ENCODE peak calls at places on chromosomes 7 and 10, in seven cellular contexts. X, T, D, U, R, Z and W are unnamed samples.

GRCh38 chr7:150962743-150963399 is 15.2 kb downstream of the KCNH2 start:
- DNase-seq in X (peak), T (peak), D (no peak), U (no peak), R (no peak), Z (no peak), W (no peak)

GRCh38 chr7:137996871-137997270 is 5.0 kb downstream of the CREB3L2 start:
- DNase-seq in X (no peak), T (no peak), D (no peak), U (no peak), R (no peak), Z (no peak), W (no peak)

GRCh38 chr10:84139126-84140035 is at the start of gene GHITM:
- DNase-seq in X (peak), T (peak), D (peak), U (peak), R (peak), Z (peak), W (peak)

GRCh38 chr10:5873515-5873995 is 16.1 kb downstream of the ANKRD16 start:
- DNase-seq in X (peak), T (peak), D (peak), U (no peak), R (peak), Z (peak), W (peak)

GRCh38 chr7:43669286-43670081 is 59.8 kb downstream of the COA1 start:
- DNase-seq in X (peak), T (peak), D (peak), U (no peak), R (no peak), Z (no peak), W (no peak)

GRCh38 chr10:43201545-43202131 is 63.4 kb downstream of the CSGALNACT2 start:
- DNase-seq in X (peak), T (no peak), D (no peak), U (no peak), R (no peak), Z (no peak), W (no peak)

GRCh38 chr10:17219024-17219423 is 9.0 kb upstream of the VIM start:
- DNase-seq in X (no peak), T (no peak), D (no peak), U (no peak), R (no peak), Z (no peak), W (no peak)

GRCh38 chr7:44213206-44213871 is 12.6 kb downstream of the YKT6 start:
- DNase-seq in X (no peak), T (no peak), D (no peak), U (no peak), R (no peak), Z (no peak), W (no peak)

GRCh38 chr10:29687411-29688160 is 52.8 kb upstream of the SVIL start:
- DNase-seq in X (no peak), T (no peak), D (no peak), U (no peak), R (no peak), Z (no peak), W (no peak)

GRCh38 chr10:90204956-90205695 is 503.7 kb downstream of the KIF20B start:
- DNase-seq in X (no peak), T (no peak), D (no peak), U (no peak), R (no peak), Z (no peak), W (no peak)

GRCh38 chr7:2185715-2186114 is 47.0 kb downstream of the MAD1L1 start:
- DNase-seq in X (no peak), T (no peak), D (no peak), U (no peak), R (no peak), Z (no peak), W (no peak)

GRCh38 chr7:36128448-36129047 is 24.5 kb upstream of the EEPD1 start:
- DNase-seq in X (peak), T (no peak), D (peak), U (peak), R (peak), Z (peak), W (peak)

GRCh38 chr10:43640603-43641002 is 8.1 kb downstream of the ZNF32 start:
- DNase-seq in X (no peak), T (no peak), D (no peak), U (no peak), R (no peak), Z (no peak), W (no peak)

GRCh38 chr7:5549096-5549896 is 125.7 kb upstream of the TNRC18 start:
- DNase-seq in X (peak), T (no peak), D (peak), U (no peak), R (peak), Z (no peak), W (no peak)

GRCh38 chr10:484441-484924 is 205.0 kb downstream of the DIP2C start:
- DNase-seq in X (peak), T (no peak), D (no peak), U (no peak), R (no peak), Z (no peak), W (peak)

GRCh38 chr7:117076426-117076943 is 123.2 kb downstream of the ST7 start:
- DNase-seq in X (no peak), T (no peak), D (no peak), U (no peak), R (no peak), Z (no peak), W (no peak)

GRCh38 chr7:44320141-44320540 is 5.3 kb downstream of the CAMK2B start:
- DNase-seq in X (no peak), T (no peak), D (no peak), U (no peak), R (no peak), Z (no peak), W (no peak)

GRCh38 chr7:141416691-141417268 is 134.4 kb upstream of the AGK start:
- DNase-seq in X (no peak), T (no peak), D (no peak), U (no peak), R (no peak), Z (peak), W (peak)

GRCh38 chr7:23020742-23021401 is 6.9 kb upstream of the HYCC1 start:
- DNase-seq in X (no peak), T (no peak), D (no peak), U (no peak), R (peak), Z (no peak), W (no peak)

GRCh38 chr10:31075434-31075833 is 43.8 kb upstream of the ZNF438 start:
- DNase-seq in X (no peak), T (no peak), D (no peak), U (no peak), R (no peak), Z (no peak), W (no peak)

GRCh38 chr10:61175331-61175730 is 231.3 kb upstream of the RHOBTB1 start:
- DNase-seq in X (no peak), T (no peak), D (no peak), U (no peak), R (no peak), Z (no peak), W (no peak)

GRCh38 chr10:122014652-122015248 is 25.8 kb downstream of the TACC2 start:
- DNase-seq in X (no peak), T (no peak), D (no peak), U (no peak), R (peak), Z (no peak), W (no peak)

GRCh38 chr7:29929018-29929807 is 60.4 kb downstream of the SCRN1 start:
- DNase-seq in X (peak), T (no peak), D (no peak), U (no peak), R (no peak), Z (no peak), W (no peak)

GRCh38 chr10:14405076-14406065 is 74.6 kb upstream of the FRMD4A start:
- DNase-seq in X (no peak), T (no peak), D (peak), U (no peak), R (no peak), Z (no peak), W (no peak)

GRCh38 chr7:106369349-106369748 is 84.6 kb upstream of the NAMPT start:
- DNase-seq in X (no peak), T (no peak), D (peak), U (no peak), R (no peak), Z (no peak), W (no peak)

GRCh38 chr10:85857791-85858190 is 508.8 kb downstream of the GRID1 start:
- DNase-seq in X (no peak), T (no peak), D (no peak), U (no peak), R (no peak), Z (no peak), W (no peak)

GRCh38 chr10:15420858-15421257 is 49.8 kb upstream of the FAM171A1 start:
- DNase-seq in X (no peak), T (no peak), D (no peak), U (no peak), R (no peak), Z (no peak), W (no peak)

GRCh38 chr10:3018247-3018646 is 49.1 kb upstream of the PFKP start:
- DNase-seq in X (no peak), T (no peak), D (no peak), U (no peak), R (no peak), Z (no peak), W (no peak)

GRCh38 chr10:71748671-71749191 is 24.6 kb downstream of the VSIR start:
- DNase-seq in X (peak), T (peak), D (no peak), U (no peak), R (no peak), Z (no peak), W (no peak)

GRCh38 chr10:52252322-52252721 is 61.8 kb upstream of the DKK1 start:
- DNase-seq in X (no peak), T (no peak), D (no peak), U (no peak), R (no peak), Z (no peak), W (no peak)

GRCh38 chr10:123512881-123513822 is 153.0 kb upstream of the GPR26 start:
- DNase-seq in X (peak), T (no peak), D (no peak), U (no peak), R (no peak), Z (no peak), W (no peak)

GRCh38 chr10:3090914-3091313 is 23.6 kb downstream of the PFKP start:
- DNase-seq in X (peak), T (no peak), D (peak), U (no peak), R (no peak), Z (no peak), W (no peak)

GRCh38 chr10:3235996-3236510 is 63.5 kb upstream of the PITRM1 start:
- DNase-seq in X (no peak), T (no peak), D (no peak), U (no peak), R (no peak), Z (no peak), W (no peak)

GRCh38 chr10:84727398-84727797 is 399.0 kb downstream of the CCSER2 start:
- DNase-seq in X (no peak), T (no peak), D (no peak), U (no peak), R (no peak), Z (no peak), W (no peak)

GRCh38 chr7:142805350-142806020 is 34.7 kb downstream of the PRSS2 start:
- DNase-seq in X (no peak), T (no peak), D (no peak), U (no peak), R (no peak), Z (no peak), W (no peak)

GRCh38 chr7:139542308-139543151 is 19.0 kb downstream of the CLEC2L start:
- DNase-seq in X (peak), T (no peak), D (no peak), U (no peak), R (no peak), Z (no peak), W (no peak)

GRCh38 chr10:84548869-84549268 is 220.5 kb downstream of the CCSER2 start:
- DNase-seq in X (peak), T (no peak), D (no peak), U (no peak), R (no peak), Z (no peak), W (no peak)

GRCh38 chr7:41478187-41478586 is 224.7 kb downstream of the INHBA start:
- DNase-seq in X (no peak), T (no peak), D (no peak), U (no peak), R (no peak), Z (no peak), W (no peak)

GRCh38 chr10:69080231-69080630 is 7.7 kb upstream of the SRGN start:
- DNase-seq in X (no peak), T (no peak), D (no peak), U (no peak), R (no peak), Z (no peak), W (no peak)

GRCh38 chr10:16494174-16494573 is 27.5 kb downstream of the C1QL3 start:
- DNase-seq in X (no peak), T (no peak), D (no peak), U (no peak), R (no peak), Z (no peak), W (no peak)